ENCODE peak calls at places on chromosomes 4 and X, in ten cellular contexts. N is pancreas, I is K562, Y is psoas muscle, S is body of pancreas, T is testis, L is cardiac muscle cell, G is aorta, X is Peyer's patch, P is ovary. A is an unnamed sample. For H3K4me1, the result is how much of the 10 kb centered on the place peaks cover.

GRCh38 chrX:101957174-101957573 is 25.3 kb upstream of the ZMAT1 start:
- DNase-seq in N (no peak), I (no peak), Y (no peak), S (no peak), T (no peak), L (no peak), G (no peak), X (no peak), P (no peak), A (no peak)

GRCh38 chr4:142021761-142022160 is 385.4 kb downstream of the IL15 start:
- DNase-seq in N (no peak), I (no peak), Y (no peak), S (no peak), T (no peak), L (no peak), G (no peak), X (no peak), P (no peak), A (no peak)

GRCh38 chr4:127284236-127284635 is 348.5 kb upstream of the INTU start:
- DNase-seq in N (no peak), I (no peak), Y (no peak), S (no peak), T (no peak), L (peak), G (no peak), X (no peak), P (no peak), A (no peak)

GRCh38 chr4:127776620-127777019 is 5.5 kb upstream of the HSPA4L start:
- DNase-seq in N (no peak), I (no peak), Y (no peak), S (no peak), T (no peak), L (no peak), G (no peak), X (no peak), P (no peak), A (no peak)

GRCh38 chr4:41930139-41930831 is 4.9 kb upstream of the TMEM33 start:
- DNase-seq in N (no peak), I (no peak), Y (no peak), S (no peak), T (peak), L (no peak), G (no peak), X (no peak), P (no peak), A (no peak)

GRCh38 chr4:143382539-143382938 is 45.9 kb downstream of the GAB1 start:
- DNase-seq in N (no peak), I (no peak), Y (no peak), S (no peak), T (no peak), L (peak), G (no peak), X (no peak), P (no peak), A (no peak)

GRCh38 chrX:17511556-17511955 is 136.6 kb downstream of the NHS start:
- DNase-seq in N (no peak), I (no peak), Y (no peak), S (no peak), T (no peak), L (no peak), G (no peak), X (no peak), P (no peak), A (no peak)

GRCh38 chrX:107686792-107687191 is 58.5 kb downstream of the PRPS1 start:
- DNase-seq in N (no peak), I (no peak), Y (no peak), S (no peak), T (no peak), L (peak), G (no peak), X (no peak), P (no peak), A (no peak)

GRCh38 chr4:158428242-158428641 is 93.4 kb upstream of the RXFP1 start:
- DNase-seq in N (no peak), I (no peak), Y (no peak), S (no peak), T (no peak), L (peak), G (no peak), X (no peak), P (no peak), A (no peak)

GRCh38 chrX:78106651-78106986 is 2.6 kb downstream of the PGK1 start:
- DNase-seq in N (no peak), I (no peak), Y (no peak), S (no peak), T (no peak), L (no peak), G (no peak), X (no peak), P (no peak), A (no peak)
- H3K4me1 ChIP-seq in N (under half), I (under half), Y (under half), S (under half), T (under half), L (under half), G (under half), X (under half), P (under half), A (under half)

GRCh38 chr4:26345541-26345940 is 24.7 kb downstream of the RBPJ start:
- DNase-seq in N (no peak), I (no peak), Y (no peak), S (no peak), T (no peak), L (no peak), G (no peak), X (no peak), P (no peak), A (no peak)

GRCh38 chr4:26342328-26343040 is 21.7 kb downstream of the RBPJ start:
- DNase-seq in N (no peak), I (peak), Y (no peak), S (no peak), T (no peak), L (peak), G (no peak), X (no peak), P (no peak), A (no peak)

GRCh38 chr4:26346203-26346620 is 25.4 kb downstream of the RBPJ start:
- DNase-seq in N (no peak), I (peak), Y (no peak), S (no peak), T (no peak), L (peak), G (no peak), X (no peak), P (no peak), A (peak)

GRCh38 chr4:26343041-26343403 is 22.2 kb downstream of the RBPJ start:
- DNase-seq in N (no peak), I (no peak), Y (no peak), S (no peak), T (no peak), L (peak), G (no peak), X (no peak), P (no peak), A (no peak)

DNA sequence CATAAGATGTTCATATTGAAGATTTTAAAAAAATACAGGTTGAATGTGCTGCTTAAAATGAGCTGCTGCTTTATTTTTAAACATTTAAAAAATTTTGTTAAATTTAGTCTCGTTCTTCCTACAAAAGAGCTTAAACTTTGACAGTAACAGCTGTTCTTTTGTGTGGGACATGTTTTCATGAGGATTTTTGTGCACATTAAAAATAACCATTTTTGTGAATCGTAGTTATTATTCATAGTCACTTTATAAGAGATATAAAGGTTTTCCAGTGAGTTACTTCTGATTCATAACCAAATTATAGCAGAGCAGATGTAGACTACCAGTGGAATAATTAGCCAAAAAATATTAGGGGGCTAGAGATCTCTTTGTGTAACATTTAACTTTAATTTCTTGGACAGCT is 24.1 kb downstream of the RBPJ start:
- DNase-seq in N (no peak), I (no peak), Y (no peak), S (no peak), T (no peak), L (no peak), G (no peak), X (no peak), P (no peak), A (no peak)
- H3K4me1 ChIP-seq in N (under half), I (under half), Y (under half), S (under half), T (under half), L (under half), G (under half), X (under half), P (under half), A (half or more)

GRCh38 chr4:184268574-184269160 is 51.0 kb upstream of the ENPP6 start:
- DNase-seq in N (no peak), I (peak), Y (no peak), S (no peak), T (no peak), L (peak), G (no peak), X (no peak), P (no peak), A (no peak)
- H3K4me1 ChIP-seq in N (under half), I (under half), Y (under half), S (under half), T (under half), L (under half), G (under half), X (under half), P (under half), A (under half)

DNA sequence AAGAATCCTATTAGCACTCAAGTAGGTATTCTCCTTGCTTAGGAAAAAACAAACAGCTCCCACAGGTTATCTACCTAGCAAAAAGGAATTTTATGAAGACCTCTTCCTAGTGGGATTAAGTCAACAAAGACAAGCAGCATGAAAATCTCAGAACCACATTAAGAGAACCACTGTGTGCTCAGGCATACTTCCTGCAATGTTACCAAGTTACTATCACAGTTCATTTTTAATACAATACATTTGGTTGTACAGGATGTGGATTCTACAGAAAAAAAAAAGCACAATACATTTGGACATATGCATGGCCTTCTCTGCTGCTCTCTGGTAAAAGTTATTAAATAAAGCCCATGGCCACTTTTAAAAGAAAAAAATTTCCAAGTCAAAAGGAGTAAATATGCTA is 193.7 kb downstream of the PPP3CA start:
- DNase-seq in N (no peak), I (no peak), Y (no peak), S (no peak), T (no peak), L (no peak), G (no peak), X (no peak), P (no peak), A (no peak)
- H3K4me1 ChIP-seq in N (under half), I (under half), Y (under half), S (under half), T (under half), L (under half), G (under half), X (under half), P (under half), A (under half)

DNA sequence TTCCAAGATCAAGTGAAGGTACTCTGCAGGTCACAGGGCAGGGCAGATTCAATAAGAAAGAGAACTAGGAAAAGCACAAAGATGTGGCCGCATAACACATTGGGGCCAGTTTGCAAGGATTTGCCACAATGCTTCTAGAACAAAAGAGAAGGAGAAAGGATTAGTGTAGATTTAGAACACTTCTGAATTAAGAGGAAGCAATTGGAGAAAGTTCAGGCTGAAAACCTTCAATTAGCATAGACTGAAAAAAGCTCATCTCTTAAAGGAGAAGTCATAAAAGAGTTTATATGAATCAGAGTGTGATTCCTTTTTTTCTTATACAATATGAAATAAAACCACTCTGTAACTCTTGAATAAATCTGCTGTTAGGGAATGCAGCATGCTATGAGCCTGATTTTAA is 215.6 kb upstream of the FAT1 start:
- DNase-seq in N (no peak), I (no peak), Y (no peak), S (no peak), T (no peak), L (no peak), G (no peak), X (no peak), P (no peak), A (no peak)
- H3K4me1 ChIP-seq in N (under half), I (under half), Y (under half), S (under half), T (under half), L (under half), G (under half), X (under half), P (under half), A (under half)

GRCh38 chr4:87076690-87077358 is 142.0 kb downstream of the AFF1 start:
- DNase-seq in N (no peak), I (no peak), Y (no peak), S (no peak), T (no peak), L (no peak), G (no peak), X (no peak), P (no peak), A (no peak)

GRCh38 chr4:87073187-87073569 is 138.4 kb downstream of the AFF1 start:
- DNase-seq in N (no peak), I (no peak), Y (no peak), S (no peak), T (no peak), L (no peak), G (no peak), X (no peak), P (no peak), A (no peak)

GRCh38 chr4:87077834-87078585 is 142.4 kb downstream of the KLHL8 start:
- DNase-seq in N (no peak), I (no peak), Y (no peak), S (no peak), T (peak), L (peak), G (no peak), X (no peak), P (no peak), A (no peak)

GRCh38 chr4:87073570-87074470 is 139.0 kb downstream of the AFF1 start:
- DNase-seq in N (no peak), I (no peak), Y (no peak), S (no peak), T (peak), L (peak), G (no peak), X (no peak), P (no peak), A (no peak)

GRCh38 chr4:87075876-87076275 is 141.1 kb downstream of the AFF1 start:
- DNase-seq in N (no peak), I (no peak), Y (no peak), S (no peak), T (no peak), L (peak), G (no peak), X (no peak), P (no peak), A (peak)
- H3K4me1 ChIP-seq in N (half or more), I (under half), Y (half or more), S (half or more), T (under half), L (under half), G (under half), X (under half), P (under half), A (under half)

GRCh38 chrX:154402622-154403127 is 4.5 kb downstream of the RPL10 start:
- DNase-seq in N (no peak), I (no peak), Y (no peak), S (no peak), T (no peak), L (no peak), G (no peak), X (no peak), P (no peak), A (no peak)

GRCh38 chrX:154404625-154405192 is 4.3 kb downstream of the DNASE1L1 start:
- DNase-seq in N (no peak), I (no peak), Y (no peak), S (no peak), T (no peak), L (no peak), G (no peak), X (no peak), P (no peak), A (no peak)

GRCh38 chrX:154403192-154403591 is 5.0 kb downstream of the RPL10 start:
- DNase-seq in N (no peak), I (no peak), Y (no peak), S (no peak), T (no peak), L (no peak), G (no peak), X (no peak), P (no peak), A (no peak)

GRCh38 chrX:154401918-154402621 is 3.9 kb downstream of the RPL10 start:
- DNase-seq in N (no peak), I (no peak), Y (no peak), S (peak), T (no peak), L (peak), G (no peak), X (no peak), P (no peak), A (no peak)

GRCh38 chrX:154403858-154404257 is 5.2 kb downstream of the DNASE1L1 start:
- DNase-seq in N (no peak), I (no peak), Y (no peak), S (no peak), T (no peak), L (no peak), G (no peak), X (no peak), P (no peak), A (no peak)
- H3K4me1 ChIP-seq in N (under half), I (under half), Y (under half), S (under half), T (under half), L (under half), G (under half), X (under half), P (under half), A (under half)

GRCh38 chr4:38676986-38677385 is 13.0 kb downstream of the KLF3 start:
- DNase-seq in N (no peak), I (no peak), Y (no peak), S (no peak), T (no peak), L (no peak), G (no peak), X (no peak), P (no peak), A (no peak)
- H3K4me1 ChIP-seq in N (under half), I (under half), Y (half or more), S (half or more), T (under half), L (under half), G (under half), X (half or more), P (under half), A (under half)

DNA sequence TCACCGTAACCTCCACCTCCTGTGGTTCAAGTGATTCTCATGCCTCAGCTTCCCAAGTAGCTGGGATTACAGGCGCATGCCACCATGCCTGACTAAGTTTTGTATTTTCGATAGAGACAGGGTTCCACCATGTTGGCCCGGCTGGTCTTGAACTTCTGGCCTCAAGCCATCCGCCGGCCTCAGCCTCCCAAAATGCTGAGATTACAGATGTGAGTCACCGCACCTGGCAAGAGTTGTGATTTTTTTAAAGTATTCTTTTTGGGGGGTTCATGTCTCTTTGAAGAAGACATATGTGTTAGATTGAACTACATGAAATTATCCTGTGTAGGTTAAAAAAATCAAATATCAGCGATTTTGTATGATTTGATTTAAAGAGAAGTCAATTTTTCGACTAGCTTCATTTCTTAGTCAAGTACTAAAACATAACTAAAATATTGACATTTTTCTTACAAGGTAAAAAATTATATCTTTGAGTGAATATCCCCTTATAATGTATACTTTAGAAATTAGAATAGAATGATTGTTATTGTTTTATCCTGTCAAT is 60.3 kb upstream of the ANTXR2 start:
- DNase-seq in N (no peak), I (no peak), Y (no peak), S (no peak), T (no peak), L (no peak), G (no peak), X (no peak), P (no peak), A (peak)
- H3K4me1 ChIP-seq in N (under half), I (half or more), Y (under half), S (under half), T (under half), L (under half), G (under half), X (under half), P (under half), A (under half)